ENCODE peak calls at places on chromosomes 12 and 14, in six cellular contexts. H is stimulated activated CD8-positive, alpha-beta memory T cell treated with anti-CD3 and anti-CD28 coated beads, Interleukin-2, amount 100 ng/mL, for 48 hours; M is NCI-H1092 treated with DMSO at 0.1 percent for 48 hours; C is HTR-8/SVneo; D is Calu3; E is activated naive CD4-positive, alpha-beta T cell. A is an unnamed sample.

GRCh38 chr14:105999361-106000028 is 473.1 kb downstream of the TMEM121 start:
- DNase-seq in C (no peak), H (peak; percentile 78), D (peak; percentile 37), E (peak; percentile 88), M (no peak), A (peak; percentile 55)

GRCh38 chr12:75587340-75588106 is 76.1 kb upstream of the KRR1 start:
- DNase-seq in D (no peak), M (no peak), E (no peak), C (no peak), H (no peak), A (no peak)

GRCh38 chr12:68229956-68230355 is 4.3 kb upstream of the IL26 start:
- DNase-seq in D (no peak), C (no peak), M (no peak), E (no peak), H (no peak), A (no peak)

GRCh38 chr12:107349008-107349747 is 255.8 kb upstream of the CRY1 start:
- DNase-seq in H (no peak), E (no peak), C (peak; percentile 70), M (peak; percentile 14), D (peak; percentile 83), A (no peak)

GRCh38 chr12:110540048-110540447 is 37.9 kb downstream of the RAD9B start:
- DNase-seq in H (no peak), M (no peak), E (no peak), D (no peak), C (no peak), A (no peak)

GRCh38 chr12:94458882-94459772 is 540 bp downstream of the CEP83 start:
- DNase-seq in C (peak; percentile 11), M (peak; percentile 45), E (no peak), H (no peak), D (no peak), A (no peak)

GRCh38 chr12:47818382-47818700 is 1.4 kb downstream of the HDAC7 start:
- DNase-seq in E (no peak), M (no peak), H (no peak), C (no peak), D (no peak), A (no peak)

GRCh38 chr12:124548854-124549378 is 18.5 kb downstream of the NCOR2 start:
- DNase-seq in M (no peak), E (no peak), D (no peak), H (no peak), C (no peak), A (no peak)

GRCh38 chr12:88946377-88946997 is 366.2 kb upstream of the KITLG start:
- DNase-seq in E (no peak), H (no peak), M (no peak), D (no peak), C (no peak), A (no peak)

A was measured in activated CD4-positive, alpha-beta T cell treated with anti-CD3 and anti-CD28 coated beads, Interleukin-2, amount 50 U/mL, for 24 hours.